ENCODE peak calls at places on chromosomes 4 and X, in seven cellular contexts. One of them, this sample, is unnamed.

GRCh38 chr4:57612279-57612678 is 502.1 kb upstream of the IGFBP7 start:
- DNase-seq in HCT116: no peak
- DNase-seq in K562: no peak
- DNase-seq in GM12891: no peak
- DNase-seq in sigmoid colon: no peak
- DNase-seq in transverse colon: peak; percentile 9
- DNase-seq in H1: no peak
- DNase-seq in this sample: no peak

GRCh38 chrX:115625577-115626301 is 64.8 kb downstream of the PLS3 start:
- DNase-seq in sigmoid colon: no peak
- DNase-seq in H1: no peak
- DNase-seq in transverse colon: no peak
- DNase-seq in HCT116: no peak
- DNase-seq in K562: no peak
- DNase-seq in GM12891: no peak
- DNase-seq in this sample: no peak

GRCh38 chr4:154618708-154619315 is 6.4 kb upstream of the FGG start:
- DNase-seq in K562: no peak
- DNase-seq in transverse colon: peak; percentile 70
- DNase-seq in sigmoid colon: no peak
- DNase-seq in GM12891: peak; percentile 4
- DNase-seq in H1: peak; percentile 59
- DNase-seq in HCT116: peak; percentile 51
- DNase-seq in this sample: no peak

GRCh38 chrX:153779891-153780677 is 757 bp upstream of the SRPK3 start:
- DNase-seq in sigmoid colon: no peak
- DNase-seq in K562: no peak
- DNase-seq in transverse colon: no peak
- DNase-seq in GM12891: no peak
- DNase-seq in HCT116: no peak
- DNase-seq in H1: no peak
- DNase-seq in this sample: no peak

GRCh38 chr4:42330291-42330690 is 67.0 kb upstream of the SHISA3 start:
- DNase-seq in sigmoid colon: no peak
- DNase-seq in HCT116: no peak
- DNase-seq in GM12891: no peak
- DNase-seq in transverse colon: no peak
- DNase-seq in K562: no peak
- DNase-seq in H1: no peak
- DNase-seq in this sample: no peak

GRCh38 chr4:155241664-155242063 is 33.2 kb downstream of the NPY2R start:
- DNase-seq in K562: no peak
- DNase-seq in GM12891: no peak
- DNase-seq in HCT116: no peak
- DNase-seq in transverse colon: no peak
- DNase-seq in sigmoid colon: no peak
- DNase-seq in H1: no peak
- DNase-seq in this sample: no peak

GRCh38 chr4:84681488-84682274 is 98.8 kb downstream of the CDS1 start:
- DNase-seq in HCT116: no peak
- DNase-seq in GM12891: no peak
- DNase-seq in H1: no peak
- DNase-seq in sigmoid colon: no peak
- DNase-seq in transverse colon: peak; percentile 37
- DNase-seq in K562: no peak
- DNase-seq in this sample: no peak

GRCh38 chr4:96952610-96953009 is 1112.7 kb downstream of the PDHA2 start:
- DNase-seq in K562: no peak
- DNase-seq in H1: no peak
- DNase-seq in sigmoid colon: no peak
- DNase-seq in transverse colon: no peak
- DNase-seq in HCT116: no peak
- DNase-seq in GM12891: no peak
- DNase-seq in this sample: no peak

GRCh38 chrX:2451456-2452316 is 49.1 kb downstream of the DHRSX start:
- DNase-seq in sigmoid colon: no peak
- DNase-seq in HCT116: peak; percentile 93
- DNase-seq in H1: peak; percentile 66
- DNase-seq in K562: peak; percentile 20
- DNase-seq in transverse colon: no peak
- DNase-seq in GM12891: no peak
- DNase-seq in this sample: no peak

GRCh38 chr4:81632581-81633247 is 161.0 kb upstream of the RASGEF1B start:
- DNase-seq in GM12891: no peak
- DNase-seq in K562: no peak
- DNase-seq in HCT116: no peak
- DNase-seq in H1: no peak
- DNase-seq in transverse colon: no peak
- DNase-seq in sigmoid colon: no peak
- DNase-seq in this sample: no peak

GRCh38 chr4:145001635-145002034 is 96.4 kb downstream of the ANAPC10 start:
- DNase-seq in GM12891: no peak
- DNase-seq in H1: no peak
- DNase-seq in sigmoid colon: no peak
- DNase-seq in K562: no peak
- DNase-seq in transverse colon: no peak
- DNase-seq in HCT116: no peak
- DNase-seq in this sample: no peak

DNA sequence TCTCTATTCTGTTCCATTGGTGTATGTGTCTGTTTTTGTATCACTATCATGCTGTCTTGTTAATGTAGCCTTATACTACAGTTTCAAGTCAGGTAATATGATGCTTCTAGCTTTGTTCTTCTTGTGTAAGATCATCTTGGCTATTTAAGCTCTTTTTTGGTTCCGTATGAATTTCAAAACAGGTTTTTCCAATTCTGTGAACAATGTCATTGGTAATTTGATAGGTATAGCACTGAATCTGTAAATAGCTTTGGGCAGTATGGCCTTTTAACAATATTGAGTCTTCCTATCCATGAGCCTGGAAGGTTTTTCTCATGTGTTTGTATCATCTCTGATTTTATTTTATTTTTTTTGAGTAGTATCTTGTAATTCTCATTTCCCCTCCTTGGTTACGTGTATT is 94.3 kb downstream of the ANAPC10 start:
- DNase-seq in H1: no peak
- DNase-seq in HCT116: no peak
- DNase-seq in GM12891: no peak
- DNase-seq in transverse colon: no peak
- DNase-seq in K562: no peak
- DNase-seq in sigmoid colon: no peak
- DNase-seq in this sample: no peak
- TF ChIP-seq POLR2AphosphoS5 in H1: no peak
- TF ChIP-seq POLR2AphosphoS5 in HCT116: no peak
- TF ChIP-seq POLR2AphosphoS5 in GM12891: no peak
- TF ChIP-seq POLR2AphosphoS5 in transverse colon: no peak
- TF ChIP-seq POLR2AphosphoS5 in K562: no peak
- TF ChIP-seq POLR2AphosphoS5 in sigmoid colon: no peak
- TF ChIP-seq POLR2AphosphoS5 in this sample: no peak

DNA sequence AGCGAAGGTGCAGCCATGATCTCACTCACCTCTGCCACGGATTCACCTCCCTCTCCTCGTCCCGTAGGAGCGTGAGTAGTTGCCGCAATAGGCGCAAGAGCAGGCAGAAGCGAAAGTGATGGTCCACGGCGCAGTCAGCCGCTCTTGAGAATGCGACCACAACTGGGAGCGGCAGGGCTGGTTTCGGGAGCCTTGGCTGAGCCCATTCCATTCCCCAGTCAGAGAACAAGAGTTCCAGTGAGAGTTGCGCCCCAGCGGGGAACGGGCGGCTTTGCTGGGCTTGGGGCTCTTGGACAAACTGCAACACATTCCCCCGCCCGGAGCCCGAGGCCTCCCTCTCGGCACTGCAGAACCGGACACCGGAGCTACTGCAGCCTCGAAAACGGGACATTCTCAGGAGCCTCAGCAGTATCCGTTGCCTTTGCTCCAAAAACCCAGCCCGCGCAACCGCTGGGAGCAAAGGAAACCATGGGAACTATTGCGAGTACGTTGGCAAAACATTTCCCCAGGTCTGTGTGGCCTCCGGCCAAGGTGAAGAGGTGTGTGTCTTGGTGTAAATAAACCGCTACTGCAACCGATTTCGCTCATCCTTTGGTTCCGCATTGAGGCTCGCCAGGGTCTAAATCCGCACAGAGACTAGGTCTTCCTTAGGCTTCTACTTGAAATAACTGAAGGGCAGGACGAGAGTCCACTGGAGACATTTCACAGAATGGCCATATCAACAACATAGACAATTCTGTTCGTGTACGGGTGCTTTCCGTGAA is 5.7 kb upstream of the ZBTB33 start:
- DNase-seq in HCT116: peak; percentile 77
- DNase-seq in transverse colon: peak; percentile 79
- DNase-seq in sigmoid colon: peak; percentile 91
- DNase-seq in GM12891: peak; percentile 16
- DNase-seq in K562: peak; percentile 19
- DNase-seq in H1: peak; percentile 63
- DNase-seq in this sample: no peak
- TF ChIP-seq POLR2A in HCT116: no peak
- TF ChIP-seq POLR2A in transverse colon: peak; percentile 55
- TF ChIP-seq POLR2A in sigmoid colon: no peak
- TF ChIP-seq POLR2A in GM12891: no peak
- TF ChIP-seq POLR2A in K562: peak; percentile 68
- TF ChIP-seq POLR2A in H1: peak; percentile 79
- TF ChIP-seq POLR2A in this sample: peak; percentile 43

DNA sequence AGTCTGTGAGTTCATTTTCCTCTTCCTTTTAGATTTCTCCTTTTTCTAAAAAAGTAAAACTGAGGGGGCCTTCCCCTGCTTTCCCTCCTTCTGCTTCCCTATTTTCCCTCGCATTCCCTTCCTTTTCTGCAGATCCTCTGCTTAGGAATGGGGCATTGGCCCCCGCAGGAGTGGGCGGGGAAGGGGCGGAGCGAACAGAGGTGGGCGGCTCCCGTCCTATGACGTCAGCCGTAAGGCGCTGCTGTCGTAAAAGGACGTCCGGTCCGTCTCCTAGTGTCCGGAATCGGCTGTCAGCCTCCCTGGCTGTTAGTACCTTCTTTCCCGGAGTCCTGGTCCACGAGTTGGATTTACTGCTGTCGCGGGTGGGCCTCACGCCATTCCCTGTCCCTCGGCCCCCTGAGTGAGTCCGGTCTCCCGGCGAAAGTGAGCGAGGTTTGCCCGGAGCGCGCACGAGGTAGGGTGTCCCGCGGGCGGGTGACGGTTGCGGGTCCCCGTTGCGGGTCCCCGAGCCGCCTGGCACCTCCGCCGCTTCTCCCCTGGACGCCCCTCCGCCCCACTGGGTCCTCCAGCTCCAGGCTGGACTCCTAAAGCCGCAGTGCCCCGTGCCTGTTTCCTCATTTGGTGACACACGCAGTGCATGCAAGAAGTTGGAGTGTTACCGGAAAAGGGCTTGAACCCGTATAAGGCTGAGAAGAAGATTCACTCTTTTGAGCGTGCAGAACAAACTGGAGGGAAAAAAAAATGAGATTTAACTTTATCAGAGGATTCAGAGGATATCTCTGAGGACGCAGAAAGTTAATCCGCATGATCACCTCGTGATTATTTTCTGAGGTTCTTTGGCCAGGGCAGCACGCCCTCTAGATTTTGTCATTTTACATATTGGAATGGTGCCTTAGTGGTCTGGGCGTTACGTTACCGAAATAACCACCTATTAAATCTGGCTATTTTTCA is at the start of gene ZNF330:
- DNase-seq in K562: peak; percentile 94
- DNase-seq in transverse colon: peak; percentile 93
- DNase-seq in GM12891: peak; percentile 54
- DNase-seq in HCT116: peak; percentile 75
- DNase-seq in sigmoid colon: peak; percentile 95
- DNase-seq in H1: peak; percentile 100
- DNase-seq in this sample: peak; percentile 47
- TF ChIP-seq POLR2AphosphoS5 in K562: peak; percentile 89
- TF ChIP-seq POLR2AphosphoS5 in transverse colon: peak; percentile 95
- TF ChIP-seq POLR2AphosphoS5 in GM12891: peak; percentile 84
- TF ChIP-seq POLR2AphosphoS5 in HCT116: peak; percentile 89
- TF ChIP-seq POLR2AphosphoS5 in sigmoid colon: peak; percentile 99
- TF ChIP-seq POLR2AphosphoS5 in H1: peak; percentile 72
- TF ChIP-seq POLR2AphosphoS5 in this sample: peak; percentile 80

DNA sequence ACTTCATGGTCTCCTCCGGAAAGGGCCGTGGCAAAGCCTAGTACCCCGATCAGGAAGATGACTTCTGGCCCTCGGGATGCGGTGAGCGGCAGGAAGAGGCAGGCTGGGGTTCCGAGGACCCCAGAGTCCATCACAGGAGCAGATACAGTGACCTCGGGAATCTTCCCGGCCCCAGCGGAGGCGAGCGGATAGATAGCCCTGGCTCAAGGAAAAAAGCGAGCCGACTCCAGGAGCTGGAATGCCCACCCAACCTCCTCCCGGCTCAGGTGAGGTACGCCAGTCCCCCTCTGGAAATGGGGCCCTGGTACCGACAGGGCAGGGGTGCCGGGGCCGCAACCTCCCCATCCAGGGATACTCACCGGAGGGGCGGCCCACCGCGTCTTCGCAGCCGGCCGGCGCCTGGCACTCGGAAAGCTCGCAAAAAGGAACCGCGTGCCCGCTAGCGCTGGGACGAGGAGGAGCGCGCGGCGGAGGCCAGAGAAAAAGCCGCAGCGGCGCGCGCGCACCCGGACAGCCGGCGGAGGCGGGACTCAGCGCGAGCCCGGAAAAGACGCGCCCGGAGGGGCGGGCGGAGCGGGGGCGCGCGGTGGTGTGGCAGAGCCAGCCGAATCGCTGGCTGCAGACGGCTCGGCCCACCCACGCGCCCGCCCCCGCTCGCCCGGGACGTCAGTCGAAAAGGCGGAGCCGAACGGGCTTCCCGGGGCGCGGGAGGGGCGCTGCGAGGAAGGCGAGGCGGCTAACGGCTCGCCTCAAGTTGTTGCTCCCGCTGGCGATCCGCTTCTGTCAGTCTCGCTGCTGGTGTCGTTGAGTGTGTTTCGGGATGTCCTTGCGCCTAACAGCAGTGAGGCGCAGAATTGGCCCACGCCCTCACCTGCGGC is at the start of gene ACSL4:
- DNase-seq in sigmoid colon: peak; percentile 92
- DNase-seq in HCT116: peak; percentile 42
- DNase-seq in H1: peak; percentile 82
- DNase-seq in K562: peak; percentile 88
- DNase-seq in GM12891: peak; percentile 53
- DNase-seq in transverse colon: peak; percentile 87
- DNase-seq in this sample: peak; percentile 47
- TF ChIP-seq POLR2A in sigmoid colon: peak; percentile 38
- TF ChIP-seq POLR2A in HCT116: peak; percentile 13
- TF ChIP-seq POLR2A in H1: peak; percentile 63
- TF ChIP-seq POLR2A in K562: peak; percentile 78
- TF ChIP-seq POLR2A in GM12891: peak; percentile 58
- TF ChIP-seq POLR2A in transverse colon: peak; percentile 51
- TF ChIP-seq POLR2A in this sample: peak; percentile 72

DNA sequence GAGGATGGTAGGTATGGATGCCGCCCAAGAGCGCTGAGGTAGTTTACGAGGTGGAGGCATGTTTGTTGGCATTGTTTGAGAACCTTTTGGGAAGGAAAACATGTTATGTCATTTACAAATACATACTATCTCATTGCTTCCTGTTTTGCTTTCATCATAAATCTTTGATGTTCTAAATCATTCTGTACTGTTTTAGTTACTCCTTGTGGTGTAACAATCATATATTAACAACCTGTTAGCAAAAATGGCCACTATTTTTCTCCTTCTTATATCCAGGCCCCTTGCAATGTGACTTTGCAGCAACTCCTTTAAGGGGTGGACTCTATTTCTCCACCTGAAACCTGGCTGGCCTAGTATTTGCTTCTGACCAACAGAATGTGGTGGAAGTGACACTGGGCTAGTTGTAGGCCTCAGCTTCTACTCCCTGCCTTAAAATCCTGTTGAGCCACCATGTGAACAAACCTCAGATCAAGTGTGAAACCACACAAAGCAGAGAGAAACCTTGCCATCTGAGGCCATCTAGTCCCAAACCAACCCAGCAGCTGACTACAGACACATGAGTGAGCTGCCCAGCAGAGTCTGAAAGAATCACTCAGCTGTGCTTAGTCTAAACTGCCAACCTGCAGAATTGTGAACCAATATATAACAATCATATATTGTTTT is 15.8 kb upstream of the CXorf38 start:
- DNase-seq in transverse colon: no peak
- DNase-seq in K562: no peak
- DNase-seq in H1: no peak
- DNase-seq in GM12891: no peak
- DNase-seq in sigmoid colon: no peak
- DNase-seq in HCT116: no peak
- DNase-seq in this sample: no peak
- TF ChIP-seq POLR2AphosphoS5 in transverse colon: no peak
- TF ChIP-seq POLR2AphosphoS5 in K562: no peak
- TF ChIP-seq POLR2AphosphoS5 in H1: no peak
- TF ChIP-seq POLR2AphosphoS5 in GM12891: no peak
- TF ChIP-seq POLR2AphosphoS5 in sigmoid colon: no peak
- TF ChIP-seq POLR2AphosphoS5 in HCT116: no peak
- TF ChIP-seq POLR2AphosphoS5 in this sample: no peak